ENCODE peak calls at places on chromosome 22, in eight cellular contexts. A, J, M, F, K, D, Q and Z are unnamed samples.

GRCh38 chr22:42929838-42930155 is 72.7 kb upstream of the ARFGAP3 start:
- DNase-seq in A (no peak), J (no peak), M (no peak), F (no peak), K (no peak), D (no peak), Q (peak), Z (no peak)

GRCh38 chr22:38148252-38148651 is 33.4 kb downstream of the PLA2G6 start:
- DNase-seq in A (no peak), J (no peak), M (peak), F (no peak), K (no peak), D (no peak), Q (peak), Z (no peak)

GRCh38 chr22:37904572-37905533 is 1.2 kb upstream of the MICALL1 start:
- DNase-seq in A (no peak), J (peak), M (peak), F (peak), K (peak), D (no peak), Q (peak), Z (no peak)

GRCh38 chr22:41532908-41533825 is 11.1 kb downstream of the POLR3H start:
- DNase-seq in A (peak), J (no peak), M (no peak), F (peak), K (peak), D (no peak), Q (peak), Z (peak)

GRCh38 chr22:44622147-44622427 is 79.9 kb upstream of the PRR5 start:
- DNase-seq in A (peak), J (no peak), M (no peak), F (no peak), K (no peak), D (no peak), Q (no peak), Z (no peak)

GRCh38 chr22:35633520-35633919 is 14.7 kb upstream of the APOL6 start:
- DNase-seq in A (no peak), J (no peak), M (no peak), F (no peak), K (no peak), D (no peak), Q (no peak), Z (no peak)

GRCh38 chr22:49201046-49201970 is 626.4 kb downstream of the BRD1 start:
- DNase-seq in A (no peak), J (no peak), M (no peak), F (no peak), K (peak), D (no peak), Q (peak), Z (no peak)

GRCh38 chr22:42920101-42920820 is 63.2 kb upstream of the ARFGAP3 start:
- DNase-seq in A (no peak), J (peak), M (peak), F (no peak), K (no peak), D (no peak), Q (peak), Z (no peak)

GRCh38 chr22:30390974-30391691 is 3.9 kb upstream of the RNF215 start:
- DNase-seq in A (peak), J (no peak), M (peak), F (peak), K (peak), D (peak), Q (peak), Z (peak)

GRCh38 chr22:50016308-50016987 is 3.9 kb upstream of the IL17REL start:
- DNase-seq in A (no peak), J (no peak), M (no peak), F (no peak), K (no peak), D (no peak), Q (peak), Z (no peak)

GRCh38 chr22:27476729-27477128 is 324.8 kb downstream of the MN1 start:
- DNase-seq in A (no peak), J (no peak), M (no peak), F (no peak), K (no peak), D (peak), Q (peak), Z (no peak)

GRCh38 chr22:37176464-37177061 is 11.5 kb downstream of the C1QTNF6 start:
- DNase-seq in A (no peak), J (no peak), M (peak), F (no peak), K (peak), D (peak), Q (peak), Z (no peak)

GRCh38 chr22:50189184-50189848 is 3.6 kb downstream of the TRABD start:
- DNase-seq in A (no peak), J (no peak), M (no peak), F (peak), K (no peak), D (no peak), Q (no peak), Z (no peak)

GRCh38 chr22:49286236-49286760 is 541.4 kb downstream of the BRD1 start:
- DNase-seq in A (no peak), J (no peak), M (no peak), F (no peak), K (no peak), D (no peak), Q (no peak), Z (no peak)

GRCh38 chr22:37381489-37381888 is 45.8 kb downstream of the ELFN2 start:
- DNase-seq in A (no peak), J (no peak), M (no peak), F (no peak), K (no peak), D (no peak), Q (peak), Z (no peak)

GRCh38 chr22:18076060-18076497 is 1.7 kb upstream of the PEX26 start:
- DNase-seq in A (peak), J (no peak), M (peak), F (peak), K (peak), D (peak), Q (peak), Z (peak)

GRCh38 chr22:26778372-26778771 is 121.0 kb downstream of the MIAT start:
- DNase-seq in A (no peak), J (no peak), M (no peak), F (no peak), K (no peak), D (no peak), Q (no peak), Z (no peak)

GRCh38 chr22:23067023-23067650 is 3.2 kb upstream of the GNAZ start:
- DNase-seq in A (no peak), J (no peak), M (no peak), F (no peak), K (peak), D (no peak), Q (no peak), Z (no peak)

GRCh38 chr22:33887173-33887572 is 33.1 kb downstream of the LARGE1 start:
- DNase-seq in A (no peak), J (no peak), M (no peak), F (no peak), K (no peak), D (no peak), Q (no peak), Z (no peak)

GRCh38 chr22:35617137-35617755 is at the start of gene MB:
- DNase-seq in A (no peak), J (no peak), M (no peak), F (no peak), K (no peak), D (no peak), Q (no peak), Z (no peak)

GRCh38 chr22:50530857-50531545 is 1.2 kb upstream of the TYMP start:
- DNase-seq in A (peak), J (no peak), M (peak), F (peak), K (peak), D (peak), Q (peak), Z (no peak)

GRCh38 chr22:43681724-43682360 is 130.3 kb downstream of the EFCAB6 start:
- DNase-seq in A (no peak), J (no peak), M (no peak), F (no peak), K (no peak), D (no peak), Q (no peak), Z (no peak)

GRCh38 chr22:38831166-38831945 is 12.5 kb downstream of the NPTXR start:
- DNase-seq in A (no peak), J (no peak), M (no peak), F (no peak), K (no peak), D (no peak), Q (peak), Z (no peak)

GRCh38 chr22:44697423-44698179 is 4.4 kb upstream of the PRR5 start:
- DNase-seq in A (peak), J (no peak), M (no peak), F (peak), K (peak), D (peak), Q (peak), Z (no peak)

DNA sequence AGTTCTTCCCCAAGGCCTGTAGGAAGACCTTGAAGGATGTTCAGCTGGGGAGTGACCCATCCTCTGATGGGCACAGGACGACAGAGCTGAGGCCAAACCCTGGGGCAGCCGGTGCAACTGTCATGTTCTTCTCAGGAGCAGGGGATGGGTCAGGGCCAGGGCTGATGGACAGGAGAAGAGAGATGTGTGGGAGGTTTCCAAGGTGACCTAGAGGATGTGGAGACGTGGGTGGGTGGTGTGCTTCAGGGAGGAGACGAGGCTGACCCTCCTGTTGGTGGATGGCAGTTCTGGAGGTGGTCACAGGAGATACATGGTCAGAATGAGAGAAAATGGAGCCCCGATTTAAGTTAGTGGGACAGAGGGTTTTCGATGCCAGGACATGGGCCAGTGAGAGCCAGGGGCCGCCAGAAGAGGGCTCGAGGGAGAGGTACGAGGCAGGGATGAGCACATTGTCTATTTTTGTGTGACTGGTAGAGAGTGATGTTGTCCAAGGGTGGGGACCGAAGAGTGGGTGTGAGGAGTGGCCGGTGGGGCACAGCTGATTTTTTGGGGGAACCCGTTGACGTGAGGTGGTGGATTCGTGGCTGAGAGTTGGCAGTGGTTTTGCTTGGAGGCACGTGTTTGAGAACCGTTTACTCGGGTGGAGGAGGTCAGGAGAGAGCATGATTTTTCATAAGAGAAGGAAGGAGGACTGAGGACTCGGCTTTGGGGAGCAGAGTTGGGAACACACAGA is 14.6 kb downstream of the TBC1D22A start:
- DNase-seq in A (no peak), J (no peak), M (no peak), F (no peak), K (no peak), D (no peak), Q (peak), Z (no peak)
- H3K4me3 ChIP-seq in A (no peak), J (no peak), M (no peak), F (no peak), K (no peak), D (no peak), Q (no peak), Z (peak)

GRCh38 chr22:31637938-31638618 is 23.9 kb downstream of the PISD start:
- DNase-seq in A (no peak), J (no peak), M (no peak), F (no peak), K (peak), D (no peak), Q (peak), Z (peak)
- TF ChIP-seq CTCF in A (no peak), J (no peak), M (no peak), F (no peak), K (no peak), D (no peak), Q (no peak), Z (no peak)

GRCh38 chr22:19942071-19942885 is 660 bp upstream of the TXNRD2 start:
- DNase-seq in A (peak), J (no peak), M (peak), F (no peak), K (no peak), D (no peak), Q (peak), Z (no peak)

GRCh38 chr22:19943665-19944026 is 2.0 kb upstream of the TXNRD2 start:
- DNase-seq in A (peak), J (no peak), M (peak), F (no peak), K (no peak), D (no peak), Q (peak), Z (no peak)

GRCh38 chr22:19940536-19941364 is 822 bp upstream of the COMT start:
- DNase-seq in A (no peak), J (no peak), M (no peak), F (no peak), K (no peak), D (no peak), Q (peak), Z (no peak)

GRCh38 chr22:19941365-19942070 is at the start of the genes COMT and TXNRD2:
- DNase-seq in A (peak), J (no peak), M (no peak), F (peak), K (peak), D (peak), Q (peak), Z (no peak)

GRCh38 chr22:19942886-19943664 is 1.5 kb upstream of the TXNRD2 start:
- DNase-seq in A (no peak), J (no peak), M (peak), F (no peak), K (no peak), D (no peak), Q (peak), Z (no peak)
- H3K4me3 ChIP-seq in A (peak), J (peak), M (peak), F (no peak), K (peak), D (peak), Q (peak), Z (peak)

GRCh38 chr22:19479358-19480172 is at the start of gene CDC45:
- DNase-seq in A (peak), J (peak), M (peak), F (peak), K (peak), D (peak), Q (peak), Z (peak)
- TF ChIP-seq CTCF in A (no peak), J (no peak), M (no peak), F (no peak), K (no peak), D (no peak), Q (no peak), Z (no peak)

GRCh38 chr22:25420925-25421904 is 143.3 kb upstream of the GRK3 start:
- DNase-seq in A (no peak), J (no peak), M (no peak), F (no peak), K (no peak), D (no peak), Q (no peak), Z (no peak)

GRCh38 chr22:25417792-25418191 is 146.7 kb upstream of the GRK3 start:
- DNase-seq in A (no peak), J (no peak), M (no peak), F (no peak), K (no peak), D (no peak), Q (no peak), Z (no peak)

GRCh38 chr22:25419247-25420113 is 145.0 kb upstream of the GRK3 start:
- DNase-seq in A (no peak), J (no peak), M (no peak), F (peak), K (peak), D (no peak), Q (no peak), Z (no peak)

GRCh38 chr22:25420471-25420924 is 144.0 kb upstream of the GRK3 start:
- DNase-seq in A (no peak), J (no peak), M (no peak), F (peak), K (no peak), D (no peak), Q (no peak), Z (no peak)
- H3K4me3 ChIP-seq in A (no peak), J (no peak), M (no peak), F (peak), K (no peak), D (peak), Q (no peak), Z (peak)